ENCODE peak calls at places on chromosome 15, in seven cellular contexts. U is nephron progenitor cell; C is NCI-H526; R is effector CD4-positive, alpha-beta T cell; E is T-cell; W is suprapubic skin; A is DMS53. X is an unnamed sample.

GRCh38 chr15:100114100-100114499 is 227.7 kb downstream of the ADAMTS17 start:
- DNase-seq in U (no peak), C (no peak), R (no peak), E (no peak), W (no peak), A (no peak), X (no peak)

GRCh38 chr15:51796777-51797474 is 32.5 kb upstream of the TMOD3 start:
- DNase-seq in U (no peak), C (no peak), R (no peak), E (no peak), W (no peak), A (peak), X (no peak)

GRCh38 chr15:88465633-88466219 is 1.5 kb downstream of the MRPL46 start:
- DNase-seq in U (no peak), C (no peak), R (no peak), E (no peak), W (no peak), A (no peak), X (peak)

GRCh38 chr15:60389261-60390077 is 8.3 kb downstream of the ANXA2 start:
- DNase-seq in U (no peak), C (no peak), R (peak), E (peak), W (no peak), A (no peak), X (no peak)

GRCh38 chr15:74620636-74621545 is 5.3 kb downstream of the CLK3 start:
- DNase-seq in U (peak), C (peak), R (peak), E (peak), W (no peak), A (peak), X (peak)

GRCh38 chr15:63763476-63764123 is 70.1 kb downstream of the HERC1 start:
- DNase-seq in U (no peak), C (no peak), R (no peak), E (no peak), W (no peak), A (no peak), X (peak)

GRCh38 chr15:44130778-44131177 is 64.3 kb downstream of the FRMD5 start:
- DNase-seq in U (no peak), C (no peak), R (no peak), E (no peak), W (no peak), A (no peak), X (no peak)

GRCh38 chr15:38038659-38039442 is 104.4 kb downstream of the TMCO5A start:
- DNase-seq in U (no peak), C (no peak), R (no peak), E (no peak), W (no peak), A (no peak), X (no peak)

GRCh38 chr15:42553549-42553948 is 4.9 kb downstream of the HAUS2 start:
- DNase-seq in U (no peak), C (no peak), R (no peak), E (no peak), W (no peak), A (no peak), X (no peak)